ENCODE peak calls at places on chromosomes 13 and 19, in seven cellular contexts. One of them, this sample, is unnamed.

GRCh38 chr13:48070942-48071341 is 24.0 kb downstream of the MED4 start:
- DNase-seq in cardiac fibroblast: no peak
- DNase-seq in amniotic epithelial cell: no peak
- DNase-seq in ovary: no peak
- DNase-seq in fibroblast of gingiva: no peak
- DNase-seq in GM04503: no peak
- DNase-seq in neuronal stem cell: no peak
- DNase-seq in this sample: no peak

GRCh38 chr13:94205896-94206295 is 273.6 kb downstream of the DCT start:
- DNase-seq in ovary: no peak
- DNase-seq in GM04503: no peak
- DNase-seq in cardiac fibroblast: no peak
- DNase-seq in neuronal stem cell: no peak
- DNase-seq in amniotic epithelial cell: peak
- DNase-seq in fibroblast of gingiva: no peak
- DNase-seq in this sample: no peak

GRCh38 chr19:5547881-5548280 is 19.9 kb downstream of the TINCR start:
- DNase-seq in amniotic epithelial cell: peak
- DNase-seq in cardiac fibroblast: peak
- DNase-seq in neuronal stem cell: no peak
- DNase-seq in fibroblast of gingiva: no peak
- DNase-seq in ovary: no peak
- DNase-seq in GM04503: no peak
- DNase-seq in this sample: peak

GRCh38 chr19:15038304-15038703 is 11.0 kb upstream of the CASP14 start:
- DNase-seq in GM04503: no peak
- DNase-seq in fibroblast of gingiva: no peak
- DNase-seq in amniotic epithelial cell: no peak
- DNase-seq in cardiac fibroblast: peak
- DNase-seq in neuronal stem cell: no peak
- DNase-seq in ovary: no peak
- DNase-seq in this sample: no peak

GRCh38 chr19:10891360-10892108 is 20.2 kb downstream of the CARM1 start:
- DNase-seq in amniotic epithelial cell: no peak
- DNase-seq in GM04503: no peak
- DNase-seq in neuronal stem cell: no peak
- DNase-seq in cardiac fibroblast: no peak
- DNase-seq in ovary: peak
- DNase-seq in fibroblast of gingiva: no peak
- DNase-seq in this sample: no peak

GRCh38 chr19:54168174-54168917 is 4.6 kb downstream of the TMC4 start:
- DNase-seq in GM04503: peak
- DNase-seq in ovary: peak
- DNase-seq in amniotic epithelial cell: peak
- DNase-seq in cardiac fibroblast: peak
- DNase-seq in neuronal stem cell: peak
- DNase-seq in fibroblast of gingiva: peak
- DNase-seq in this sample: peak

GRCh38 chr19:55490478-55491436 is 2.5 kb downstream of the SSC5D start:
- DNase-seq in GM04503: no peak
- DNase-seq in neuronal stem cell: no peak
- DNase-seq in amniotic epithelial cell: no peak
- DNase-seq in fibroblast of gingiva: no peak
- DNase-seq in ovary: peak
- DNase-seq in cardiac fibroblast: no peak
- DNase-seq in this sample: no peak

GRCh38 chr13:40317980-40318327 is 348.5 kb downstream of the FOXO1 start:
- DNase-seq in fibroblast of gingiva: no peak
- DNase-seq in cardiac fibroblast: no peak
- DNase-seq in amniotic epithelial cell: no peak
- DNase-seq in ovary: no peak
- DNase-seq in neuronal stem cell: no peak
- DNase-seq in GM04503: no peak
- DNase-seq in this sample: no peak

GRCh38 chr13:110507678-110508381 is 53.7 kb downstream of the RAB20 start:
- DNase-seq in fibroblast of gingiva: no peak
- DNase-seq in neuronal stem cell: no peak
- DNase-seq in GM04503: no peak
- DNase-seq in ovary: no peak
- DNase-seq in amniotic epithelial cell: no peak
- DNase-seq in cardiac fibroblast: no peak
- DNase-seq in this sample: no peak

This sample was measured in fibroblast of the conjunctiva.